ENCODE peak calls at places on chromosomes 16 and 17, in four cellular contexts. X is GM12878, G is K562, M is HepG2. Y is an unnamed sample.

GRCh38 chr16:89047331-89048086 is 46.1 kb upstream of the ACSF3 start:
- DNase-seq in X (no peak), G (no peak), M (no peak), Y (no peak)

GRCh38 chr17:66580601-66581385 is 254.1 kb upstream of the CACNG5 start:
- DNase-seq in X (no peak), G (peak), M (no peak), Y (no peak)

GRCh38 chr16:77431131-77431670 is 3.6 kb downstream of the ADAMTS18 start:
- DNase-seq in X (no peak), G (no peak), M (no peak), Y (no peak)

GRCh38 chr17:37839196-37839978 is 84.8 kb upstream of the TBC1D3K start:
- DNase-seq in X (no peak), G (no peak), M (no peak), Y (no peak)

GRCh38 chr17:27674335-27674734 is 43.3 kb downstream of the LGALS9 start:
- DNase-seq in X (no peak), G (no peak), M (no peak), Y (no peak)

GRCh38 chr17:3046753-3047152 is 16.7 kb downstream of the OR1D5 start:
- DNase-seq in X (no peak), G (no peak), M (no peak), Y (no peak)

GRCh38 chr17:12813680-12814079 is 24.4 kb downstream of the ARHGAP44 start:
- DNase-seq in X (no peak), G (no peak), M (no peak), Y (no peak)

GRCh38 chr17:17751489-17751995 is 70.3 kb downstream of the RAI1 start:
- DNase-seq in X (no peak), G (no peak), M (no peak), Y (no peak)

GRCh38 chr17:48592592-48592991 is 987 bp downstream of the HOXB5 start:
- DNase-seq in X (no peak), G (no peak), M (no peak), Y (no peak)

GRCh38 chr17:40633871-40634270 is 13.7 kb downstream of the SMARCE1 start:
- DNase-seq in X (no peak), G (no peak), M (no peak), Y (no peak)

GRCh38 chr16:2464333-2464732 is 4.4 kb downstream of the TEDC2 start:
- DNase-seq in X (no peak), G (no peak), M (no peak), Y (no peak)

GRCh38 chr17:11598274-11599221 is at the start of gene DNAH9:
- DNase-seq in X (no peak), G (peak), M (peak), Y (no peak)

GRCh38 chr16:86313631-86314030 is 196.7 kb upstream of the FOXF1 start:
- DNase-seq in X (no peak), G (no peak), M (no peak), Y (no peak)

GRCh38 chr16:68732068-68732680 is 4.9 kb upstream of the CDH1 start:
- DNase-seq in X (no peak), G (peak), M (peak), Y (peak)

GRCh38 chr16:85750827-85751641 is at the start of gene C16orf74:
- DNase-seq in X (no peak), G (peak), M (no peak), Y (peak)

GRCh38 chr16:81480856-81481821 is 36.5 kb downstream of the CMIP start:
- DNase-seq in X (peak), G (peak), M (peak), Y (no peak)

GRCh38 chr17:70604854-70605253 is 435.5 kb downstream of the KCNJ2 start:
- DNase-seq in X (no peak), G (no peak), M (no peak), Y (peak)

GRCh38 chr16:58490100-58490499 is 9.8 kb upstream of the NDRG4 start:
- DNase-seq in X (no peak), G (no peak), M (no peak), Y (no peak)

GRCh38 chr16:79754081-79754872 is 153.7 kb upstream of the MAF start:
- DNase-seq in X (no peak), G (no peak), M (no peak), Y (no peak)

GRCh38 chr16:3959148-3959547 is 78.6 kb upstream of the CREBBP start:
- DNase-seq in X (no peak), G (no peak), M (no peak), Y (no peak)
- TF ChIP-seq FOXM1 in X (no peak), G (no peak), M (no peak), Y (no peak)

GRCh38 chr16:75774197-75774596 is 47.9 kb upstream of the CPHXL start:
- DNase-seq in X (no peak), G (no peak), M (no peak), Y (no peak)

GRCh38 chr16:75764154-75764768 is 38.0 kb upstream of the CPHXL start:
- DNase-seq in X (peak), G (peak), M (peak), Y (peak)

GRCh38 chr16:75770051-75770450 is 43.8 kb upstream of the CPHXL start:
- DNase-seq in X (no peak), G (no peak), M (no peak), Y (no peak)
- TF ChIP-seq SP1 in X (no peak), G (no peak), M (no peak), Y (no peak)

DNA sequence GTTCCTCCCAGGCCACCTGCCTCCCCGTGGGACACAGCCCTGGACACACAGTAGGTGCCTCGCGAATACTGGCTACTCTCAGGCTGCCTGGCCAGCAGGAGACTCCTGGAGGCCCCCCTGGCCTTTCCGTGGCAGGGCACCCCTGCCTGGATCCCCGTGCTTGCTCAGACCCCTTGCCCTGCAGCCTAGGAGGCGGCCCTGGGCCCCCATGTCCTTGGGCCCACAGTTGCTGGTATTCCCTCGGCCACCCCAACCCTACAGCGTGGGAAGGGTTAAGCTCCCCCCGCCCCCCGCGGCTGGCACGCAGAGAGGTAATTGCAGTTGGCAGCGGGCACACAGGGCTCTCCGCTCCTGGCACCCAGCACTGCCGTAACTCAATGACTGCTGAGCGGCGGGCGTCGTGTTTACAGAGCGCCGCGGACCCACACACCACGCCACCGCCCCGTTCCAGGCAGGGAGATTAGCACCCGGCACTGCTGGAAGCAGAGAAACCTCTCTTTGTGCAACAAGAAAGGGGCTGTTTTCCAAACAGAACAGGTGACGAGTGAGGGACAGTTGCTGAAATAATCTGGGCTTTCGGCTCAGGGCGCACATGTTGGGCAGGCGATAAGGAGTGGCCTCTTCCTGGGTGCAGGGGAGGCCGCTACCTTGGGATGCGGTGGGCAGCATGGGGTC is 32.3 kb downstream of the BAHCC1 start:
- DNase-seq in X (no peak), G (no peak), M (no peak), Y (no peak)
- TF ChIP-seq FOXM1 in X (no peak), G (no peak), M (no peak), Y (no peak)

DNA sequence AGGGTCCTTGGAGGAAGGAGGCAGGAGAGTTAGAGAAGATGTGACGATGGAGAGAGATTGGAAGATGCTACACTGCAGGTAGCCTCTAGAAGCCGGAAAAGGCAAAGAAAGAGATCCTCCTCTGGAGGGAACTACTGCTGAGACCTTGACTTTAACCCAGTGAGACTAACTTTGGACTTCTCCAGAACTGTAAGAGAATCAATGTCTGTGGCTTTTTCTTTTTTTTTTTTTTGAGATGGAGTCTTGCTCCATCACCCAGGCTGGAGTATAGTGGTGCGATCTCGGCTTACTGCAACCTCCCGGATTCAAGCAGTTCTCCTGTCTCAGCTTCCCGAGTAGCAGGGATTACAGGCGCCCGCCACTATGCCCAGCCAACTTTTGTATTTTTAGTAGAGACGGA is 8.7 kb downstream of the BCL7C start:
- DNase-seq in X (no peak), G (no peak), M (no peak), Y (no peak)
- TF ChIP-seq SP1 in X (no peak), G (no peak), M (no peak), Y (no peak)

DNA sequence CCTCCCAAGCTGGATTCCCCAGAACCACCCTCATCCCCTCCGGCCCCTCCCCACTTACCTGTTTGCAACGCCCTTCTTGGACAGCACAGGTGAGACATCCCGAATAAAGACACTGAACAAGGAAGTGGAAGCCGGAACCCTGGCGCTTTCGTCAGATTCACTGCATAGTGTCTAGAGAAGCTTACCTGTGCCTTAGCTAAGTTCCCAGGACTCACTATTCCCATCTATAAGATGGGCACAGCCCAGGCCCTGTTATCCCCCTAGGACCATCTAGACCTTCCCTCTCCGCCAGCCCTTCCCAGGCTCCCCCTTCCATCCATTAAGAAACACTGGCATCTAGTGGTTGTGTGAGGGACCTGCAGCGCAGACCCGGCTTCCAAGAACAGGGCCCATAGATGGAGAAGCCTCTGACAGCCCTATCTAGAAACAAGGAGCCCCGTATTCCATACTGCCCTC is 26.9 kb upstream of the RPL38 start:
- DNase-seq in X (no peak), G (peak), M (peak), Y (peak)
- TF ChIP-seq FOXM1 in X (no peak), G (no peak), M (no peak), Y (no peak)

GRCh38 chr17:81898885-81899284 is 3.2 kb upstream of the NPB start:
- DNase-seq in X (no peak), G (no peak), M (no peak), Y (no peak)
- TF ChIP-seq SP1 in X (no peak), G (no peak), M (no peak), Y (no peak)

DNA sequence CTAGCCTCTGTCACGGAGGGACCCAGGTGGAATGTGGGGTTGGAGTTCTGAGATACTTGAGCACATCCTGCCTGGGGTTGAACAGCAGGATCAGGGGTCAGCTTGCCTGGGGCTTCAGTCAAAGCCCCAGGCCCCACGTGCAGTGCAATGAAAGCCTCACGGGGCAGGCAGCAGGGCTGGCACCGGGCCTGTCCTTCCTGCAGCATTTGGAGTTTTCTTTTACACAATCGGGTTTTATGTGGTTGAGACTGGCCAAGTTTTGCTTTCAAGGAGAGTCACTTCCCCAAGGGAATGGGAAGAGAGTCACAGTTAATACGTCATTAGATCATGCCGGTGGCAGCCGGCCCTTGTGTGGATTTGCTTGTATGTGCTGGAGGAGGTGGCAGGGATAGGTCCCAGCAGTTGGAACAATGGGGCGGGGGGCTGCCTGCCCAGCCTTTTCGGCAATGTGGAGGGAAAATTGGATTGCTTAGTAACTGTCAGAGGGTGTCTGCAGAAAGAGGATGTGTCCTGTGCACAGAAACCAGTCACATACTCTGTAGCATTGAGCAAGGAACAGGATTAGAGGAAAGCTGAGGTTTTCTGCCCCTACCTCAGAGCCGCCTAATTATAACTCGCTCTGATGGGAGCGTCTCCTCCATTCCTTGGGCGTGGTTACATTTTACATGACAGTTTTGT is 4.5 kb downstream of the RMI2 start:
- DNase-seq in X (no peak), G (no peak), M (no peak), Y (no peak)
- TF ChIP-seq FOXM1 in X (no peak), G (no peak), M (no peak), Y (no peak)

DNA sequence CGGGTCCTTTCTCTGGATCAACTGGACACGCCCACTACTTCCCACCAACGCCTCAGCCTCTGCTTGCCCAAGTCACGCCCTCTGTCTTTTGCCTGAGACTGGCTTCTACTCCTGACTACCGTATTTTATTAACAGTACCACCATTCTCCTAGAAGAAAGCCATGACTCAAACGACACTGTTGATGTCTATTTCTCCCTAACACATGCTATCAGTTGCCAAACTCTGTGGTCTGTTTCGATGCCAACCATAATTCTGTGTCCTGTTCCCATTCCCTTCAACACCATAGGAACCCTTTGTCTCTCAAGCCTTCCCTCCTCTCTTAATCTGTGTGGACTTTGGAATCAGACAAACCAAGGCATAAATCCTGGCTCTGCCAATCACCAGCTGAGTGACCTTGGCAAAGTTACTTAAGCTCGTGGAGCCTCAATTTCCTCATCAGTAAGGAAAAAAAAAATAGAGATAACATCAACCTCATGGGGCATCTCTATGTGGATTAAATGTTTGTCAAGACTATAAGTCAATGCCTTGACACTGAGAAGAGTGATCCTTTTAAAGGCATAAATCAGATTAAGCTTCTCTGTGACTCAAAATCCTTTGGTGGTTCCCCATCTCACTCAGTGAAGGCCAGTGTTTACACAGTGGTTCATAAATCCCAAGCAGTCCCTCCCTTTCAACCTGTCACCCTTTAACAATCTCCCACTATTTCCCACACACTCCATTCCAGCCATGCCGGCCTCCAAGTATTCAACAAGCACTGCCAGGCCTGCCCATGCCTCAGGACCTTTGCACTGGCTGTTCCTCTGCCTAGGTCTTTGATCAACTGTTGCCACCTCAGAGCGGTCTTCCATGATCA is 45.6 kb downstream of the ERN1 start:
- DNase-seq in X (no peak), G (peak), M (peak), Y (peak)
- TF ChIP-seq SP1 in X (no peak), G (no peak), M (no peak), Y (no peak)

Y was measured in HEK293T.